ENCODE peak calls at places on chromosomes 7 and 10, in six cellular contexts. L is coronary artery, H is GM23338, N is mammary epithelial cell, O is B cell, X is cardiac fibroblast. K is an unnamed sample.
A peak's percentile ranks its signal among the peaks of the same experiment; 100 is the strongest.

GRCh38 chr10:60182691-60183090 is 207.0 kb downstream of the ANK3 start:
- DNase-seq in N (no peak), O (no peak), H (no peak), L (no peak), X (peak; percentile 33), K (no peak)

GRCh38 chr7:158468225-158468624 is 119.4 kb downstream of the PTPRN2 start:
- DNase-seq in H (peak; percentile 85), N (no peak), L (no peak), O (no peak), X (no peak), K (no peak)

GRCh38 chr10:95552680-95553342 is 8.4 kb downstream of the SORBS1 start:
- DNase-seq in L (no peak), H (peak; percentile 72), N (peak; percentile 8), X (no peak), O (no peak), K (no peak)

GRCh38 chr7:30252885-30253795 is 31.3 kb upstream of the ZNRF2 start:
- DNase-seq in L (no peak), X (peak; percentile 84), H (no peak), N (peak; percentile 60), O (no peak), K (no peak)

GRCh38 chr10:6741561-6741960 is 161.5 kb upstream of the PRKCQ start:
- DNase-seq in N (no peak), L (no peak), X (peak; percentile 74), O (no peak), H (no peak), K (no peak)

GRCh38 chr7:13879994-13880686 is 109.3 kb downstream of the ETV1 start:
- DNase-seq in N (peak; percentile 87), H (no peak), O (no peak), L (no peak), X (peak; percentile 33), K (no peak)

GRCh38 chr7:43458746-43459337 is 124.1 kb upstream of the STK17A start:
- DNase-seq in L (no peak), X (no peak), H (no peak), N (no peak), O (no peak), K (no peak)

GRCh38 chr7:36021367-36021766 is 131.7 kb upstream of the EEPD1 start:
- DNase-seq in X (no peak), O (no peak), L (peak; percentile 24), H (peak; percentile 82), N (no peak), K (no peak)

GRCh38 chr10:125633517-125633999 is 49.4 kb downstream of the TEX36 start:
- DNase-seq in X (no peak), N (no peak), O (no peak), H (no peak), L (no peak), K (no peak)

GRCh38 chr10:50362547-50363125 is 111.3 kb upstream of the ASAH2 start:
- DNase-seq in H (no peak), X (no peak), N (peak; percentile 50), O (peak; percentile 66), L (no peak), K (peak; percentile 51)

GRCh38 chr7:117873056-117873932 is at the start of gene CTTNBP2:
- DNase-seq in O (peak; percentile 21), N (peak; percentile 30), X (peak; percentile 50), L (peak; percentile 73), H (peak; percentile 85), K (peak; percentile 25)

GRCh38 chr10:21488246-21488953 is 37.1 kb downstream of the SKIDA1 start:
- DNase-seq in X (peak; percentile 60), L (no peak), H (no peak), N (no peak), O (no peak), K (peak; percentile 1)

GRCh38 chr10:28661035-28661434 is 16.3 kb upstream of the BAMBI start:
- DNase-seq in O (no peak), N (peak; percentile 68), X (peak; percentile 75), L (no peak), H (no peak), K (no peak)

GRCh38 chr7:39416866-39417265 is 149.3 kb upstream of the YAE1 start:
- DNase-seq in H (no peak), X (no peak), L (no peak), O (no peak), N (no peak), K (no peak)

GRCh38 chr7:102818176-102818575 is 69.4 kb downstream of the FAM185A start:
- DNase-seq in L (no peak), H (no peak), X (no peak), N (no peak), O (no peak), K (no peak)

GRCh38 chr7:65251851-65252620 is 121.6 kb upstream of the ZNF92 start:
- DNase-seq in X (peak; percentile 15), L (no peak), O (peak; percentile 47), H (peak; percentile 97), N (peak; percentile 61), K (no peak)

GRCh38 chr7:6607651-6608051 is 7.8 kb upstream of the ZNF853 start:
- DNase-seq in X (no peak), O (peak; percentile 39), H (peak; percentile 28), L (no peak), N (no peak), K (no peak)

GRCh38 chr7:6608794-6609193 is 6.6 kb upstream of the ZNF853 start:
- DNase-seq in H (no peak), X (no peak), O (no peak), L (no peak), N (no peak), K (no peak)

GRCh38 chr7:6604458-6604857 is 11.0 kb upstream of the ZNF853 start:
- DNase-seq in L (no peak), H (no peak), O (no peak), N (no peak), X (no peak), K (no peak)

GRCh38 chr7:6608081-6608480 is 7.3 kb upstream of the ZNF853 start:
- DNase-seq in N (no peak), O (no peak), L (no peak), X (no peak), H (peak; percentile 29), K (no peak)

DNA sequence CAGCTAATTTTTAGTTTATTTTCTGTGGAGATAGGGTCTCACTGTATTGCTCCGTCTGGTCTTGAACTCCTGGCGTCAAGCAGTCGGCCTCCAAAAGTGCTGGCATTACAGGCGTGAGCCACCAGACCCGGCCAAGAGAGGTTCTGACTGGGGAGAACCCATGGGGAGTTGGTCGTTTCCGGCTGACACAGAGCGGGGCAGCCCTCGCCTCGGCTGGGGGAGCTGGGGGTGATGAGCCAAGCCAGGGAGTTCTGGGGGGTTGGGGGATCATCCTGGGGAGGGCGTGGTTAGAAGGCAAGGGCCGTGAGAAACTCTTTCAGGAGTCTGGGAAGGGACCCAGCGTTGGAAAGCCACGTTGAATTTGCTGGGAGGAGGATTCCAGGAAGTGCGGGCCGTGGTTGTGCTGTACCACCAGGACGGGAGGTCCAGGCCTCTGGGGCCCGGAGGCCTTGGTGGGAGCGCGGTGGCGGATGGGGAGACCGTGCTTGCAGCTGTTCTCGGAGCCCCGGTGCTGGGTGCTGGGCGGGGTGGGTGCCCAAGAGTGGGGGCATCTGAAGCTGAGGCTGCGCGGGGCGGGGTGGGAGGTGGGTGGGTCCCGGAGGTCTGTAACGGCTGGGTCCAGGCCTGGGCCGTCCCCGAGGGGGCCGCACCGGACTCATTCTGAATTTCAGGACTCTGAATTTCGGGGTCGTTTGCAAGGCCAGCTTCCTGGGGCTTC is 8.4 kb upstream of the ZNF853 start:
- DNase-seq in X (no peak), L (no peak), N (no peak), O (peak; percentile 36), H (peak; percentile 25), K (no peak)
- TF ChIP-seq CTCF in X (no peak), L (no peak), N (no peak), O (no peak), H (no peak), K (no peak)

GRCh38 chr10:131980321-131980720 is 1.4 kb downstream of the BNIP3 start:
- DNase-seq in X (no peak), L (no peak), H (no peak), O (no peak), N (no peak), K (no peak)

GRCh38 chr10:131982185-131982756 is 548 bp upstream of the BNIP3 start:
- DNase-seq in H (no peak), O (peak; percentile 75), X (no peak), N (no peak), L (no peak), K (peak; percentile 53)

GRCh38 chr10:131982796-131983195 is 1.1 kb upstream of the BNIP3 start:
- DNase-seq in H (peak; percentile 41), O (no peak), N (no peak), L (no peak), X (no peak), K (no peak)

GRCh38 chr10:131980757-131981428 is 830 bp downstream of the BNIP3 start:
- DNase-seq in N (no peak), O (no peak), X (peak; percentile 25), L (no peak), H (peak; percentile 84), K (no peak)

GRCh38 chr10:131981429-131982184 is at the start of gene BNIP3:
- DNase-seq in X (peak; percentile 97), O (peak; percentile 100), N (peak; percentile 89), H (peak; percentile 93), L (peak; percentile 93), K (peak; percentile 99)
- TF ChIP-seq CTCF in X (no peak), O (no peak), N (peak; percentile 26), H (no peak), L (no peak), K (no peak)

GRCh38 chr10:10479465-10479864 is 538.2 kb upstream of the CELF2 start:
- DNase-seq in H (no peak), O (no peak), N (no peak), X (no peak), L (no peak), K (no peak)
- TF ChIP-seq CTCF in H (no peak), O (no peak), N (no peak), X (no peak), L (no peak), K (no peak)

GRCh38 chr10:93222876-93223275 is 149.2 kb downstream of the CYP26A1 start:
- DNase-seq in X (no peak), L (no peak), N (no peak), O (no peak), H (no peak), K (no peak)

GRCh38 chr10:93222211-93222754 is 148.6 kb downstream of the CYP26A1 start:
- DNase-seq in X (no peak), L (no peak), O (no peak), N (no peak), H (no peak), K (no peak)

GRCh38 chr10:93225938-93226337 is 152.2 kb downstream of the CYP26A1 start:
- DNase-seq in L (no peak), N (no peak), H (no peak), O (no peak), X (no peak), K (no peak)

GRCh38 chr10:93223336-93223735 is 149.6 kb downstream of the CYP26A1 start:
- DNase-seq in X (no peak), O (no peak), L (no peak), N (no peak), H (no peak), K (no peak)

GRCh38 chr10:93224005-93224779 is 150.5 kb downstream of the CYP26A1 start:
- DNase-seq in O (no peak), H (no peak), N (no peak), X (no peak), L (no peak), K (no peak)
- TF ChIP-seq CTCF in O (no peak), H (peak; percentile 62), N (peak; percentile 51), X (no peak), L (no peak), K (no peak)